ENCODE peak calls at places on chromosome 18, in seven cellular contexts. N is upper lobe of left lung; J is uterus; I is right cardiac atrium; U is effector memory CD4-positive, alpha-beta T cell; E is colonic mucosa; W is PC-9. S is an unnamed sample.

GRCh38 chr18:29496276-29496675 is 1319.3 kb upstream of the CDH2 start:
- DNase-seq in J (no peak), E (no peak), I (no peak), N (no peak), U (no peak), W (no peak), S (no peak)

GRCh38 chr18:12779043-12779442 is 76.2 kb downstream of the PSMG2 start:
- DNase-seq in E (no peak), I (no peak), J (no peak), N (no peak), U (no peak), W (no peak), S (no peak)

GRCh38 chr18:11889284-11889683 is 18.8 kb downstream of the MPPE1 start:
- DNase-seq in E (no peak), U (no peak), I (no peak), W (no peak), N (no peak), J (no peak), S (no peak)

GRCh38 chr18:77093067-77093430 is 39.5 kb downstream of the MBP start:
- DNase-seq in W (no peak), E (no peak), U (no peak), I (no peak), J (no peak), N (no peak), S (no peak)

GRCh38 chr18:48992791-48993555 is 42.2 kb upstream of the SMAD7 start:
- DNase-seq in I (no peak), E (peak; percentile 34), J (no peak), N (no peak), U (no peak), W (peak; percentile 48), S (no peak)

GRCh38 chr18:3209859-3210569 is 9.8 kb downstream of the MYOM1 start:
- DNase-seq in W (peak; percentile 58), I (no peak), J (no peak), N (no peak), E (no peak), U (no peak), S (no peak)

GRCh38 chr18:76399613-76400391 is 95.2 kb downstream of the ZNF516 start:
- DNase-seq in N (no peak), W (no peak), E (no peak), I (no peak), U (no peak), J (peak; percentile 26), S (no peak)

GRCh38 chr18:74040459-74041332 is 106.9 kb downstream of the FBXO15 start:
- DNase-seq in N (peak; percentile 87), W (no peak), U (peak; percentile 8), I (no peak), J (no peak), E (peak; percentile 61), S (peak; percentile 87)

GRCh38 chr18:25223899-25224607 is 127.9 kb downstream of the ZNF521 start:
- DNase-seq in E (no peak), W (no peak), N (no peak), U (no peak), I (no peak), J (no peak), S (no peak)

GRCh38 chr18:61556862-61557261 is 223.6 kb downstream of the CDH20 start:
- DNase-seq in I (no peak), E (no peak), J (no peak), N (no peak), W (no peak), U (no peak), S (no peak)

GRCh38 chr18:44731866-44732555 is 51.3 kb downstream of the SETBP1 start:
- DNase-seq in I (no peak), J (no peak), N (no peak), E (no peak), W (peak; percentile 94), U (no peak), S (no peak)

GRCh38 chr18:45993441-45993840 is 26.3 kb upstream of the EPG5 start:
- DNase-seq in J (no peak), N (no peak), E (no peak), I (no peak), W (peak; percentile 96), U (no peak), S (no peak)

GRCh38 chr18:35605686-35606417 is 24.3 kb downstream of the GALNT1 start:
- DNase-seq in J (no peak), U (no peak), W (no peak), N (no peak), E (no peak), I (no peak), S (no peak)

GRCh38 chr18:72895548-72895947 is 27.8 kb upstream of the NETO1 start:
- DNase-seq in I (no peak), W (no peak), N (no peak), U (no peak), J (no peak), E (no peak), S (no peak)

GRCh38 chr18:3279201-3280185 is 17.6 kb downstream of the MYL12B start:
- DNase-seq in N (no peak), W (no peak), I (no peak), U (no peak), E (no peak), J (no peak), S (no peak)

GRCh38 chr18:26470011-26470637 is 78.2 kb downstream of the KCTD1 start:
- DNase-seq in N (no peak), W (no peak), J (no peak), I (no peak), E (no peak), U (no peak), S (no peak)

GRCh38 chr18:63749489-63749888 is 25.7 kb upstream of the SERPINB7 start:
- DNase-seq in U (no peak), W (no peak), J (no peak), N (no peak), I (no peak), E (no peak), S (no peak)
- H3K27ac ChIP-seq in U (no peak overlapping the region), W (no peak overlapping the region), J (no peak overlapping the region), N (no peak overlapping the region), I (no peak overlapping the region), E (no peak overlapping the region), S (no peak overlapping the region)

GRCh38 chr18:8912348-8913057 is 190.0 kb upstream of the NDUFV2 start:
- DNase-seq in U (no peak), J (no peak), E (no peak), N (peak; percentile 10), W (no peak), I (no peak), S (peak; percentile 10)

GRCh38 chr18:8910186-8910585 is 192.3 kb upstream of the NDUFV2 start:
- DNase-seq in N (no peak), J (no peak), W (no peak), I (no peak), U (no peak), E (no peak), S (no peak)

GRCh38 chr18:8908792-8909510 is 193.5 kb upstream of the NDUFV2 start:
- DNase-seq in U (no peak), N (no peak), W (no peak), I (no peak), E (no peak), J (no peak), S (no peak)

GRCh38 chr18:8911408-8912340 is 190.8 kb upstream of the NDUFV2 start:
- DNase-seq in N (no peak), I (no peak), E (no peak), U (no peak), J (no peak), W (no peak), S (no peak)

GRCh38 chr18:8910843-8911242 is 191.7 kb upstream of the NDUFV2 start:
- DNase-seq in W (no peak), U (no peak), N (no peak), J (no peak), I (no peak), E (no peak), S (no peak)
- H3K9me3 ChIP-seq in W (no peaks in the 10 kb centered on the region), U (no peaks in the 10 kb centered on the region), N (no peaks in the 10 kb centered on the region), J (no peaks in the 10 kb centered on the region), I (no peaks in the 10 kb centered on the region), E (no peaks in the 10 kb centered on the region), S (no peaks in the 10 kb centered on the region)

GRCh38 chr18:63317556-63317946 is 2.0 kb downstream of the BCL2 start:
- DNase-seq in N (no peak), W (no peak), I (no peak), E (no peak), J (no peak), U (no peak), S (no peak)
- H3K4me1 ChIP-seq in N (peaks cover 33% of the 10 kb centered on the region), W (peaks cover 18% of the 10 kb centered on the region), I (peaks cover 6% of the 10 kb centered on the region), E (no peaks in the 10 kb centered on the region), J (no peaks in the 10 kb centered on the region), U (peaks cover 26% of the 10 kb centered on the region), S (no peaks in the 10 kb centered on the region)

DNA sequence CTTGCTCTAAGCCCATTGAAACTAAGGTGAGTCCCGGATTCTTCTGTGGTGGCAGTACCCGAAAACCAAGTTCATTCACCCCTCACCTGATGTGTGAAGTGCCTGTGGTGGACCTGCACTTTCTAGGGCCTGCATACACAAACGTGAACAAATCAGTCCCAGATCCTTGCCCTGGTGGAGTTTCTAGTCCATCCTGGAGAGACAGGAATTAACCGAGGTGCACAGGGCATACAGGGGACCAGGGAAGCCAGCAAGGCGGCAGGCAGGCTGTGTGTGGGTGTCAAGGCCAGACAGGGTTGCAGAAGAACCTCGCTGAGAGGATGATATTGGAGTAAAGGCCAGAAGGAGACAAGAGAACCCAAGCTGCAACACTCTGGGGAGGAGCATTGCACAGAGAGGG is 106.1 kb downstream of the SMIM21 start:
- DNase-seq in U (no peak), J (no peak), N (no peak), W (no peak), E (no peak), I (no peak), S (no peak)
- H3K27ac ChIP-seq in U (no peak overlapping the region), J (no peak overlapping the region), N (no peak overlapping the region), W (no peak overlapping the region), E (no peak overlapping the region), I (no peak overlapping the region), S (no peak overlapping the region)

DNA sequence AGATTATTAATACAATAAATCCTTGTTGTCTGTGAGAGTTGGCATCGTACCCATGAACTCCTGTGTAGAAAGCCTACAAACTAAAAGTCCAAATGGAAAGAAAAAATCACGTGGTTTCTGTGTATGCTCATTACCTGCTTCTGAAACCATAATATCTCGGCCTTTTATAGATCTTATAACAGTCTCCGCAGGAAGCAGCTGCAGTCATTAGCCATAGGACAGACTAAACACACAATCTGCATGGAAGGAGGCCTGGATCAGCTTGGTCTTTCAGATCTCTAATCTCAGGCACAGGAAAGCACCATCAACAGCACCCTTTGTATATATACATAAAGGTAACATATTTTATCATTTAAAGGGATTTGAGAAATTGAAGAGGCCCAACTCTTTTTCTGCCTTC is 508.9 kb upstream of the TCF4 start:
- DNase-seq in N (no peak), I (no peak), U (no peak), W (no peak), J (no peak), E (no peak), S (no peak)
- H3K9me3 ChIP-seq in N (no peaks in the 10 kb centered on the region), I (no peaks in the 10 kb centered on the region), U (no peaks in the 10 kb centered on the region), W (no peaks in the 10 kb centered on the region), J (no peaks in the 10 kb centered on the region), E (no peaks in the 10 kb centered on the region), S (no peaks in the 10 kb centered on the region)

DNA sequence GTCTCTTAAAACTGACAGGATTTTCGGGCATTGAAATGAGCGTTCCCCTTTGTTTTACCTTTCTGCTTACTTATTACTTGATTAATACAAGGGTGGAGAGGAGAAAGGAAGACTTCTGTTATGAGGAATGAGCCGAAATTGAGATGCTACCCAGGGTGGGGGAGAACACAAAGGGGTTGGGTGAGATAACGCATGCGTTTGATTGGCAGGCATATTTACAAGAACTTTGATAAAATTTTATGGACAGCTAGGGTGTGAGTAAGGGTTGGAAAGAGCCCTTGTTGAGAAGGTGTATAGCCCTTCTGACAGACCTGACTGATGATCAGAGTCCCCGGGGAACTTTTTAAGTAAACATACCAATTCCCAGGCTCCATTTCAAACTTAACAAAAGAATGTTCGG is 1.8 kb downstream of the RNF138 start:
- DNase-seq in J (no peak), N (no peak), E (peak; percentile 55), W (no peak), U (no peak), I (no peak), S (no peak)
- H3K4me1 ChIP-seq in J (no peaks in the 10 kb centered on the region), N (peaks cover 30% of the 10 kb centered on the region), E (peaks cover 10% of the 10 kb centered on the region), W (no peaks in the 10 kb centered on the region), U (peaks cover 28% of the 10 kb centered on the region), I (no peaks in the 10 kb centered on the region), S (peaks cover 17% of the 10 kb centered on the region)

S was measured in pancreas.